ENCODE peak calls at places on chromosomes 13 and 19, in four cellular contexts. W is left lung, K is uterus, N is dorsolateral prefrontal cortex. B is an unnamed sample.
A peak's percentile ranks its signal among the peaks of the same experiment; 100 is the strongest.

GRCh38 chr19:31263317-31263716 is 85.9 kb downstream of the TSHZ3 start:
- DNase-seq in N (no peak), K (peak; percentile 28), W (no peak), B (no peak)

GRCh38 chr13:67238277-67238859 is 8.2 kb upstream of the PCDH9 start:
- DNase-seq in W (no peak), N (no peak), K (no peak), B (no peak)

GRCh38 chr13:109509154-109509905 is 277.1 kb downstream of the IRS2 start:
- DNase-seq in W (no peak), N (no peak), K (no peak), B (peak; percentile 33)

GRCh38 chr19:29966594-29967249 is 24.7 kb downstream of the URI1 start:
- DNase-seq in N (no peak), K (no peak), W (no peak), B (no peak)

GRCh38 chr13:56893843-56894242 is 246.9 kb upstream of the PRR20A start:
- DNase-seq in N (no peak), W (no peak), K (no peak), B (no peak)

GRCh38 chr13:110334841-110335490 is 27.9 kb downstream of the COL4A2 start:
- DNase-seq in K (no peak), W (no peak), N (no peak), B (no peak)

GRCh38 chr19:35665604-35666003 is 713 bp upstream of the UPK1A start:
- DNase-seq in K (no peak), W (peak; percentile 51), N (no peak), B (no peak)

GRCh38 chr13:80161219-80161618 is 179.7 kb downstream of the SPRY2 start:
- DNase-seq in W (no peak), N (no peak), K (no peak), B (no peak)

GRCh38 chr13:95485045-95485517 is 67.4 kb upstream of the CLDN10 start:
- DNase-seq in W (no peak), N (no peak), K (no peak), B (no peak)

GRCh38 chr19:13981988-13982501 is 24.1 kb downstream of the RFX1 start:
- DNase-seq in W (no peak), K (no peak), N (no peak), B (no peak)

GRCh38 chr13:30341815-30342570 is 34.6 kb upstream of the KATNAL1 start:
- DNase-seq in W (peak; percentile 83), K (peak; percentile 86), N (peak; percentile 73), B (peak; percentile 72)

GRCh38 chr13:114134111-114134943 is 1.9 kb upstream of the RASA3 start:
- DNase-seq in K (no peak), N (no peak), W (peak; percentile 77), B (no peak)

GRCh38 chr13:76971215-76971614 is 20.7 kb upstream of the CLN5 start:
- DNase-seq in W (no peak), N (no peak), K (no peak), B (no peak)

DNA sequence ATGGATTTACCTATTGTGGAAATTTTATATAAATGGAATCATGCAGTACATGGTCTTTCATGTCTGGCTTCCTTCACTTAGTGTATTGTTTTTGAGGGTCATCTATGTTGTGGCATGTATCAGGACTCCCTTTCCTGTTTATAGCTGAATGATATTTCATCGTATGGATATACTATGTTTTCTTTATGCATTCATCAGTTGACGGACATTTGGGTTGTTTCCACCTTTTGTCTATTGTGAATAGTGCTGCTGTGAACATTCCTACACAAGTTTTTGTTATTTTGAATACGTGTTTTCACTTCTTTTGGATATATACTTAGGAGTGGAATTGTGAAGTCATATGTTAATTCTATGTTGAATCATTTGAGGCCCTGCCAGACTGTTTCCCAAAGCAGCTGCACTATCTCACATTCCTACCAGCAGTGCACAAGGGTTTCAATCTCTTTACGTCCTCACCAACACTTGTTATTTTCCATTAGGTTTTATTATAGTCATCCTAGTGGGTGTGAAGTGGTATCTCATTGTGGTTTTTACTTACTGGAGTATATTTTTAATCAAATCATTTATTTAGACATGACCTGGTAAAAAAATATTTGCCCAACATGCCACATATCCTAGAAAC is 262.7 kb downstream of the DLEU7 start:
- DNase-seq in N (no peak), K (no peak), W (no peak), B (peak; percentile 70)
- TF ChIP-seq CTCF in N (no peak), K (no peak), W (no peak), B (peak; percentile 44)

GRCh38 chr19:10639836-10640235 is 14.3 kb upstream of the ILF3 start:
- DNase-seq in K (no peak), W (no peak), N (no peak), B (no peak)
- H3K4me3 ChIP-seq in K (no peak overlapping the region), W (no peak overlapping the region), N (no peak overlapping the region), B (no peak overlapping the region)

GRCh38 chr13:100395698-100396373 is 192.8 kb downstream of the GGACT start:
- DNase-seq in N (no peak), K (no peak), W (no peak), B (no peak)
- TF ChIP-seq CTCF in N (no peak), K (no peak), W (no peak), B (no peak)

DNA sequence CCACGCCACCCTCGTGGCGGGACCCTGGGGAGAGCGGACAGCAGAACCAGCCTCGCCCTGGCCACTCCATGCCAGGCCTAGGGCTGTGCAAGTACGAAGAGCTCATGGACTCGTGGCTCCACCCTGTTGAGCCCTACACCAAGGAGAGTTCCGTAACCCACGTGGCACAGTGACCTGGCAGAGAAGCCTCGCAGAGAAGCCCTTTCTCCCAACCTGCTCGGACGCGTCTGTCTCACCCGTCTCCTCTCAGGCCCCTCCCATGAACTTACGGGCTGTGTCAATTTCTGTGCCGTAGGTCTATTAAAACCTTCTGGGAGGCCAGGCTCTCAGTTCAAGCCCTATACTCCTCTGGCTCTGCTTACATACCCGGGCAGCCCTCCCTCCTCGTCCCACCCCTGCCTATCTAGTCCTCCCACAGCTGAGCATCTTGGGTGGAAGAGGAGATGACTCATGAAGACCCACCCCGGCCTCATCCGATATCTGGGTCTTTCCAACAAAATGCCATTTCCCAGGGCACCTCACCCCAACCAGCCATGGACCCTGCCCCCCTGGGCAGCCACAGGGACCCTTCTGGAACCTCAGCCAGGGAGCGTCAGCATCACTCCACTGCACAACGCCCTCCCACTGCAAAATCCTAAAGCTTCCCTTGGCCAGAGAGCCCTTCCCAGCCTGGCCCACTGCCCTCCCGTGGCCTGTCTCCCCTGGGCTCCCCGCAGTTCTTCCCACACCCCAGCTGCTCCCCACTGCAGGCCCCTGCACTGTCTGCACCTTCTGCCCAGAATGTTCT is 2.4 kb downstream of the UBXN6 start:
- DNase-seq in W (no peak), N (no peak), K (peak; percentile 75), B (no peak)
- H3K4me3 ChIP-seq in W (no peak overlapping the region), N (peak overlapping the region; percentile 36), K (peak overlapping the region; percentile 91), B (peak overlapping the region; percentile 91)

GRCh38 chr13:49649244-49649962 is 21.1 kb downstream of the ARL11 start:
- DNase-seq in N (no peak), K (no peak), W (no peak), B (no peak)
- TF ChIP-seq CTCF in N (peak; percentile 24), K (peak; percentile 36), W (no peak), B (peak; percentile 43)

GRCh38 chr19:38544569-38545315 is 73.0 kb downstream of the MAP4K1 start:
- DNase-seq in W (peak; percentile 2), K (no peak), N (no peak), B (peak; percentile 7)
- H3K4me3 ChIP-seq in W (no peak overlapping the region), K (no peak overlapping the region), N (peak overlapping the region; percentile 18), B (no peak overlapping the region)

DNA sequence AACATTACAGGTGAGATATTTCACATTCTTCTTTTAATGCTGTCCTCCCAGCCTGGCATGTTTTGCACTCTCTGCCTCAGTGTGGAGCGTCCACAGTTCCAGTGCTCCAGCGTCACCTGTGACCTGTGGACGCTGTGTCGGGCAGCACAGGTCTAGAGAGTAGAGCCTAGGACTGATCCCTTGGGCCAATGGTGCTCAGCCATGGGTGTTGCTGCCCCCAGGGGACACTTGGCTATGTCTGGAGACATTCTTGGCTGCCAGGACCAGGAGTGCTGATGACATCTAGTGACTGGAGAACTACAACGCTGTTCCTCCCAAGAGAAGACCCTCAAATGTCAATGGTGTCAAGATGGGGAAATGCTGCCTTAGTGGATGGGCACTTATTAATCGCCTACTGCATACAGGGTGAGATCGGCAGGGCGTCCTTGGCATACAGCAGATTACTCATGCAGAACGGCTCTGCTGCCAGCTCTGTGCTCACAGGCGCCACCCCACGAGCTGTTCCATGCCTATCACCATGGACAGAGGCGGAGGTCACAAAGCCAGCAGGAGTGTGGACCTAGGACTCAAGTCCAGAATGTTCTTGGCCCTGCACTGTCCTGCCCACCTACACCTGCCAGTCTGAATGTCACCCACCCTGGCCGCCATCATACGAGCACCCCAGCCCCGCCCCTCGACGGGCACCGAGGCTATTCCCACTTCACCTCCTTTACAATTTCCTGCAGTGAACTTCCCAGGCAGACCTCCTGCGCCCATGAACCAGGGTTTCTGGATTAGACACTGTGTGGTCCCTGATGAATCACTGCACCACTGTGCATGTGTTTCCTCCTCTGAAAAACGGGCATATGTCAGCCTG is 13.9 kb upstream of the MADCAM1 start:
- DNase-seq in W (peak; percentile 29), K (no peak), N (no peak), B (no peak)
- TF ChIP-seq CTCF in W (no peak), K (no peak), N (no peak), B (no peak)

DNA sequence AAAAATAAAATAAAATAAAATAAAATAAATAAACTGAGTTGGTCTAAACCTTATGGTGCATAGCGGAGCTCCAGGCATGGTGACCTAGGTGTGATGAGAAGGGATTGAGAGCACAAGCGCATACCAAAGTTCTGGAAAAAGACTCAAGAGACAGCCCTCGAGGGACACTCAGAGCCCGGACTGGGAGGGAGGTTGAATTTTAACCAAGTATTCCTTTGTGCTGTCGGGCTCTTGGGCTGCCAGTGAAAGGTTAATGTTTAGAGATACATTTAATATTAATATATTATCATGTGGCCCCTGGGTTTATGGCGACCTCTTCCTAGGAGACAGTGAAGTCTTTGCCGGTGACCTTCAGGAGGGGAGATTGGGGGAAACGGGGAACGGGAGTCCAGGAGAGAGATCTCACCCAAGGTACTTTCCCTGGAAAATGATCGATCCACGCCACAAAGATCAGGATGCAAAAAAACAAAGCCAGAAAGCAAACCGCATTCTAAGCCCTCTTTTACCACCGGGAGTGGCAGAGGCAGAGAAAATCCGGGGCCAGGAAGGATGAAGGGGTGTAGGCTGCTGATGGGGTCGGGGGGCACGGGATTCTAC is 1.6 kb downstream of the FUT6 start:
- DNase-seq in K (no peak), W (no peak), N (no peak), B (no peak)
- H3K4me3 ChIP-seq in K (no peak overlapping the region), W (no peak overlapping the region), N (no peak overlapping the region), B (no peak overlapping the region)

B was measured in AG04449.